ENCODE peak calls at places on chromosomes 16 and 17, in eight cellular contexts. One of them, this sample, is unnamed.

GRCh38 chr17:74408262-74408661 is 23.6 kb upstream of the GPRC5C start:
- DNase-seq in substantia nigra: no peak
- DNase-seq in transverse colon: no peak
- DNase-seq in endodermal cell: no peak
- DNase-seq in CD4-positive, alpha-beta T cell: no peak
- DNase-seq in iPS DF 6.9: no peak
- DNase-seq in testis: no peak
- DNase-seq in neural progenitor cell: no peak
- DNase-seq in this sample: no peak

GRCh38 chr17:48529191-48529979 is 1.4 kb downstream of the HOXB1 start:
- DNase-seq in substantia nigra: no peak
- DNase-seq in transverse colon: no peak
- DNase-seq in endodermal cell: peak; percentile 85
- DNase-seq in CD4-positive, alpha-beta T cell: no peak
- DNase-seq in iPS DF 6.9: no peak
- DNase-seq in testis: no peak
- DNase-seq in neural progenitor cell: no peak
- DNase-seq in this sample: no peak

GRCh38 chr16:59754854-59755253 is 1020.7 kb upstream of the GOT2 start:
- DNase-seq in substantia nigra: no peak
- DNase-seq in transverse colon: no peak
- DNase-seq in endodermal cell: no peak
- DNase-seq in CD4-positive, alpha-beta T cell: no peak
- DNase-seq in iPS DF 6.9: no peak
- DNase-seq in testis: peak; percentile 14
- DNase-seq in neural progenitor cell: no peak
- DNase-seq in this sample: no peak

GRCh38 chr17:64061157-64061898 is 40.9 kb upstream of the ICAM2 start:
- DNase-seq in substantia nigra: no peak
- DNase-seq in transverse colon: no peak
- DNase-seq in endodermal cell: no peak
- DNase-seq in CD4-positive, alpha-beta T cell: no peak
- DNase-seq in iPS DF 6.9: no peak
- DNase-seq in testis: no peak
- DNase-seq in neural progenitor cell: no peak
- DNase-seq in this sample: no peak

GRCh38 chr16:69424935-69425784 is 741 bp downstream of the CYB5B start:
- DNase-seq in substantia nigra: no peak
- DNase-seq in transverse colon: no peak
- DNase-seq in endodermal cell: no peak
- DNase-seq in CD4-positive, alpha-beta T cell: no peak
- DNase-seq in iPS DF 6.9: no peak
- DNase-seq in testis: no peak
- DNase-seq in neural progenitor cell: no peak
- DNase-seq in this sample: no peak

GRCh38 chr17:61309857-61310256 is 89.8 kb upstream of the TBX2 start:
- DNase-seq in substantia nigra: no peak
- DNase-seq in transverse colon: no peak
- DNase-seq in endodermal cell: peak; percentile 22
- DNase-seq in CD4-positive, alpha-beta T cell: no peak
- DNase-seq in iPS DF 6.9: no peak
- DNase-seq in testis: no peak
- DNase-seq in neural progenitor cell: no peak
- DNase-seq in this sample: no peak

GRCh38 chr17:45311762-45312476 is 4.9 kb downstream of the MAP3K14 start:
- DNase-seq in substantia nigra: no peak
- DNase-seq in transverse colon: peak; percentile 89
- DNase-seq in endodermal cell: peak; percentile 51
- DNase-seq in CD4-positive, alpha-beta T cell: peak; percentile 60
- DNase-seq in iPS DF 6.9: no peak
- DNase-seq in testis: peak; percentile 62
- DNase-seq in neural progenitor cell: no peak
- DNase-seq in this sample: no peak

GRCh38 chr16:77445321-77445720 is 10.5 kb upstream of the ADAMTS18 start:
- DNase-seq in substantia nigra: no peak
- DNase-seq in transverse colon: no peak
- DNase-seq in endodermal cell: no peak
- DNase-seq in CD4-positive, alpha-beta T cell: no peak
- DNase-seq in iPS DF 6.9: no peak
- DNase-seq in testis: no peak
- DNase-seq in neural progenitor cell: no peak
- DNase-seq in this sample: no peak

GRCh38 chr16:23597003-23597756 is 1.1 kb upstream of the NDUFAB1 start:
- DNase-seq in substantia nigra: no peak
- DNase-seq in transverse colon: peak; percentile 18
- DNase-seq in endodermal cell: peak; percentile 86
- DNase-seq in CD4-positive, alpha-beta T cell: no peak
- DNase-seq in iPS DF 6.9: peak; percentile 9
- DNase-seq in testis: peak; percentile 89
- DNase-seq in neural progenitor cell: peak; percentile 78
- DNase-seq in this sample: no peak

GRCh38 chr16:85554114-85554790 is 58.9 kb upstream of the GSE1 start:
- DNase-seq in substantia nigra: peak; percentile 39
- DNase-seq in transverse colon: peak; percentile 83
- DNase-seq in endodermal cell: peak; percentile 78
- DNase-seq in CD4-positive, alpha-beta T cell: peak; percentile 48
- DNase-seq in iPS DF 6.9: no peak
- DNase-seq in testis: peak; percentile 83
- DNase-seq in neural progenitor cell: peak; percentile 71
- DNase-seq in this sample: peak; percentile 39

GRCh38 chr17:64213995-64214507 is 49.0 kb downstream of the TEX2 start:
- DNase-seq in substantia nigra: no peak
- DNase-seq in transverse colon: no peak
- DNase-seq in endodermal cell: no peak
- DNase-seq in CD4-positive, alpha-beta T cell: no peak
- DNase-seq in iPS DF 6.9: no peak
- DNase-seq in testis: no peak
- DNase-seq in neural progenitor cell: no peak
- DNase-seq in this sample: no peak

GRCh38 chr16:19969284-19969683 is 84.6 kb upstream of the GPRC5B start:
- DNase-seq in substantia nigra: no peak
- DNase-seq in transverse colon: peak; percentile 29
- DNase-seq in endodermal cell: no peak
- DNase-seq in CD4-positive, alpha-beta T cell: no peak
- DNase-seq in iPS DF 6.9: no peak
- DNase-seq in testis: no peak
- DNase-seq in neural progenitor cell: no peak
- DNase-seq in this sample: no peak

GRCh38 chr16:30953111-30953510 is 4.2 kb downstream of the ORAI3 start:
- DNase-seq in substantia nigra: no peak
- DNase-seq in transverse colon: no peak
- DNase-seq in endodermal cell: peak; percentile 53
- DNase-seq in CD4-positive, alpha-beta T cell: no peak
- DNase-seq in iPS DF 6.9: no peak
- DNase-seq in testis: no peak
- DNase-seq in neural progenitor cell: no peak
- DNase-seq in this sample: no peak

GRCh38 chr16:30951785-30952184 is 2.9 kb downstream of the ORAI3 start:
- DNase-seq in substantia nigra: no peak
- DNase-seq in transverse colon: peak; percentile 54
- DNase-seq in endodermal cell: no peak
- DNase-seq in CD4-positive, alpha-beta T cell: no peak
- DNase-seq in iPS DF 6.9: no peak
- DNase-seq in testis: peak; percentile 84
- DNase-seq in neural progenitor cell: no peak
- DNase-seq in this sample: no peak

GRCh38 chr16:30950516-30951073 is 1.7 kb downstream of the ORAI3 start:
- DNase-seq in substantia nigra: no peak
- DNase-seq in transverse colon: no peak
- DNase-seq in endodermal cell: no peak
- DNase-seq in CD4-positive, alpha-beta T cell: no peak
- DNase-seq in iPS DF 6.9: no peak
- DNase-seq in testis: no peak
- DNase-seq in neural progenitor cell: no peak
- DNase-seq in this sample: no peak

GRCh38 chr16:30949655-30950515 is 1.0 kb downstream of the ORAI3 start:
- DNase-seq in substantia nigra: peak; percentile 19
- DNase-seq in transverse colon: peak; percentile 84
- DNase-seq in endodermal cell: peak; percentile 90
- DNase-seq in CD4-positive, alpha-beta T cell: no peak
- DNase-seq in iPS DF 6.9: no peak
- DNase-seq in testis: peak; percentile 94
- DNase-seq in neural progenitor cell: peak; percentile 67
- DNase-seq in this sample: peak; percentile 54

GRCh38 chr16:30951193-30951592 is 2.3 kb downstream of the ORAI3 start:
- DNase-seq in substantia nigra: no peak
- DNase-seq in transverse colon: no peak
- DNase-seq in endodermal cell: no peak
- DNase-seq in CD4-positive, alpha-beta T cell: no peak
- DNase-seq in iPS DF 6.9: no peak
- DNase-seq in testis: no peak
- DNase-seq in neural progenitor cell: no peak
- DNase-seq in this sample: no peak
- H3K27ac ChIP-seq in substantia nigra: no peak overlapping the region
- H3K27ac ChIP-seq in transverse colon: peak overlapping the region; percentile 97
- H3K27ac ChIP-seq in endodermal cell: no peak overlapping the region
- H3K27ac ChIP-seq in CD4-positive, alpha-beta T cell: no peak overlapping the region
- H3K27ac ChIP-seq in iPS DF 6.9: no peak overlapping the region
- H3K27ac ChIP-seq in testis: peak overlapping the region; percentile 97
- H3K27ac ChIP-seq in neural progenitor cell: no peak overlapping the region
- H3K27ac ChIP-seq in this sample: peak overlapping the region; percentile 98

DNA sequence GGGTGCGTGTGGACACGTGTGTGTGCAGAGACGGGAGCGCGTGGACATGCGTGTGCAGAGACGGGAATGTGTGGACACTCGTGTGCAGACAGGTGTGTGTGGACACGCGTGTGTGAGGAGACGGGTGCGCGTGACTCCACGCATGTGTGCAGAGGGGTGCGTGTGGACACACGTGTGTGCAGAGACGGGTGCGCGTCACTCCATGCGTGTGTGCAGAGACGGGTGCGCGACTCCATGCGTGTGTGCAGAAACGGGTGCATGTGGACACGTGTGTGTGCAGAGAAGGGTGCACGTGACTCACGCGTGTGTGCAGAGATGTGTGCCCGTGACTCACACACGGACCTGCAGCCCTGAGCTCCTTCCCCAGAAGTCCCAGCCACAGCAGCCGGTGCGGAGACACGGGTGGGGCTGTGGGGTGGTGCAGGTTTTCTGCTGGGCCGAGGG is 2.2 kb upstream of the CD7 start:
- DNase-seq in substantia nigra: no peak
- DNase-seq in transverse colon: no peak
- DNase-seq in endodermal cell: no peak
- DNase-seq in CD4-positive, alpha-beta T cell: no peak
- DNase-seq in iPS DF 6.9: no peak
- DNase-seq in testis: no peak
- DNase-seq in neural progenitor cell: no peak
- DNase-seq in this sample: no peak
- H3K27ac ChIP-seq in substantia nigra: no peak overlapping the region
- H3K27ac ChIP-seq in transverse colon: no peak overlapping the region
- H3K27ac ChIP-seq in endodermal cell: no peak overlapping the region
- H3K27ac ChIP-seq in CD4-positive, alpha-beta T cell: no peak overlapping the region
- H3K27ac ChIP-seq in iPS DF 6.9: no peak overlapping the region
- H3K27ac ChIP-seq in testis: no peak overlapping the region
- H3K27ac ChIP-seq in neural progenitor cell: no peak overlapping the region
- H3K27ac ChIP-seq in this sample: no peak overlapping the region

GRCh38 chr16:52487849-52488457 is 59.0 kb downstream of the TOX3 start:
- DNase-seq in substantia nigra: no peak
- DNase-seq in transverse colon: no peak
- DNase-seq in endodermal cell: no peak
- DNase-seq in CD4-positive, alpha-beta T cell: no peak
- DNase-seq in iPS DF 6.9: no peak
- DNase-seq in testis: no peak
- DNase-seq in neural progenitor cell: no peak
- DNase-seq in this sample: no peak

GRCh38 chr16:52480237-52480636 is 66.7 kb downstream of the TOX3 start:
- DNase-seq in substantia nigra: no peak
- DNase-seq in transverse colon: no peak
- DNase-seq in endodermal cell: no peak
- DNase-seq in CD4-positive, alpha-beta T cell: no peak
- DNase-seq in iPS DF 6.9: no peak
- DNase-seq in testis: no peak
- DNase-seq in neural progenitor cell: no peak
- DNase-seq in this sample: no peak

GRCh38 chr16:52488837-52489289 is 58.1 kb downstream of the TOX3 start:
- DNase-seq in substantia nigra: no peak
- DNase-seq in transverse colon: peak; percentile 30
- DNase-seq in endodermal cell: no peak
- DNase-seq in CD4-positive, alpha-beta T cell: no peak
- DNase-seq in iPS DF 6.9: no peak
- DNase-seq in testis: no peak
- DNase-seq in neural progenitor cell: no peak
- DNase-seq in this sample: no peak

GRCh38 chr16:52482916-52483315 is 64.0 kb downstream of the TOX3 start:
- DNase-seq in substantia nigra: no peak
- DNase-seq in transverse colon: no peak
- DNase-seq in endodermal cell: no peak
- DNase-seq in CD4-positive, alpha-beta T cell: no peak
- DNase-seq in iPS DF 6.9: no peak
- DNase-seq in testis: no peak
- DNase-seq in neural progenitor cell: no peak
- DNase-seq in this sample: no peak
- H3K27ac ChIP-seq in substantia nigra: no peak overlapping the region
- H3K27ac ChIP-seq in transverse colon: no peak overlapping the region
- H3K27ac ChIP-seq in endodermal cell: no peak overlapping the region
- H3K27ac ChIP-seq in CD4-positive, alpha-beta T cell: no peak overlapping the region
- H3K27ac ChIP-seq in iPS DF 6.9: no peak overlapping the region
- H3K27ac ChIP-seq in testis: no peak overlapping the region
- H3K27ac ChIP-seq in neural progenitor cell: no peak overlapping the region
- H3K27ac ChIP-seq in this sample: no peak overlapping the region

DNA sequence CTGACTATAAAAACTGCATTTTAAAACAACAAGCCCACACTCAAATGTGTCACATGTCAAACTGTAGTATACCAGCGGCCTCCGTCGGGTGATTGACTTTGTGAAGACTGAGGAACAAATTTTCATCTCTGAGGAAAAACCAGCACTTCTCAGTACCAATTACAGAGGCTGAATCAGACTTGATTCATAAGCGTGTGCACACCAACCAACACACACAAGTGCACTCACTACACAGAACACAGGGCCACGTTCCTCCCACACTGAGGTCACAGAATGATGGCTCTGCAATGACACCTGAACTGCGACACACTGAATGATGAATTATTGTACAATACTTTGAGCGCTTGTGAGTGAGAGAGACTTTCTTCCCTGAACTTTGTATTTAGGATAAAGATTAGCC is 29.6 kb downstream of the XPO6 start:
- DNase-seq in substantia nigra: no peak
- DNase-seq in transverse colon: no peak
- DNase-seq in endodermal cell: no peak
- DNase-seq in CD4-positive, alpha-beta T cell: peak; percentile 36
- DNase-seq in iPS DF 6.9: no peak
- DNase-seq in testis: no peak
- DNase-seq in neural progenitor cell: no peak
- DNase-seq in this sample: no peak
- H3K27ac ChIP-seq in substantia nigra: no peak overlapping the region
- H3K27ac ChIP-seq in transverse colon: no peak overlapping the region
- H3K27ac ChIP-seq in endodermal cell: no peak overlapping the region
- H3K27ac ChIP-seq in CD4-positive, alpha-beta T cell: peak overlapping the region; percentile 52
- H3K27ac ChIP-seq in iPS DF 6.9: no peak overlapping the region
- H3K27ac ChIP-seq in testis: no peak overlapping the region
- H3K27ac ChIP-seq in neural progenitor cell: no peak overlapping the region
- H3K27ac ChIP-seq in this sample: no peak overlapping the region

GRCh38 chr16:57134982-57135381 is 42.6 kb downstream of the CPNE2 start:
- DNase-seq in substantia nigra: no peak
- DNase-seq in transverse colon: peak; percentile 71
- DNase-seq in endodermal cell: no peak
- DNase-seq in CD4-positive, alpha-beta T cell: peak; percentile 27
- DNase-seq in iPS DF 6.9: no peak
- DNase-seq in testis: no peak
- DNase-seq in neural progenitor cell: no peak
- DNase-seq in this sample: no peak
- H3K27ac ChIP-seq in substantia nigra: peak overlapping the region; percentile 75
- H3K27ac ChIP-seq in transverse colon: peak overlapping the region; percentile 87
- H3K27ac ChIP-seq in endodermal cell: no peak overlapping the region
- H3K27ac ChIP-seq in CD4-positive, alpha-beta T cell: peak overlapping the region; percentile 62
- H3K27ac ChIP-seq in iPS DF 6.9: no peak overlapping the region
- H3K27ac ChIP-seq in testis: no peak overlapping the region
- H3K27ac ChIP-seq in neural progenitor cell: no peak overlapping the region
- H3K27ac ChIP-seq in this sample: no peak overlapping the region